ENCODE peak calls at places on chromosomes 3 and 15, in six cellular contexts. D, S, L, Q, Y and T are unnamed samples.

GRCh38 chr15:72809329-72809728 is 25.8 kb upstream of the ADPGK start:
- DNase-seq in D (no peak), S (no peak), L (no peak), Q (no peak), Y (no peak), T (no peak)

GRCh38 chr15:67186226-67186649 is 68.2 kb downstream of the AAGAB start:
- DNase-seq in D (no peak), S (no peak), L (peak), Q (peak), Y (no peak), T (no peak)

GRCh38 chr3:67305160-67305559 is 307.1 kb downstream of the KBTBD8 start:
- DNase-seq in D (no peak), S (no peak), L (no peak), Q (no peak), Y (no peak), T (no peak)

GRCh38 chr3:45715945-45716344 is 26.7 kb downstream of the SACM1L start:
- DNase-seq in D (no peak), S (no peak), L (no peak), Q (no peak), Y (no peak), T (no peak)

GRCh38 chr3:100581650-100582049 is 27.8 kb upstream of the ADGRG7 start:
- DNase-seq in D (no peak), S (no peak), L (no peak), Q (no peak), Y (no peak), T (no peak)

GRCh38 chr3:16300881-16301359 is 35.9 kb downstream of the OXNAD1 start:
- DNase-seq in D (no peak), S (no peak), L (no peak), Q (no peak), Y (no peak), T (no peak)

GRCh38 chr15:83380682-83381081 is 66.5 kb upstream of the SH3GL3 start:
- DNase-seq in D (no peak), S (peak), L (no peak), Q (peak), Y (no peak), T (peak)

GRCh38 chr3:45644467-45645201 is 44.6 kb upstream of the SACM1L start:
- DNase-seq in D (no peak), S (peak), L (no peak), Q (peak), Y (no peak), T (no peak)

GRCh38 chr3:58683001-58683845 is 16.6 kb upstream of the FAM3D start:
- DNase-seq in D (no peak), S (no peak), L (no peak), Q (no peak), Y (no peak), T (no peak)

GRCh38 chr3:66825421-66825820 is 172.7 kb upstream of the KBTBD8 start:
- DNase-seq in D (no peak), S (no peak), L (no peak), Q (no peak), Y (no peak), T (no peak)

GRCh38 chr3:164460851-164461250 is 617.4 kb downstream of the SI start:
- DNase-seq in D (no peak), S (no peak), L (no peak), Q (no peak), Y (no peak), T (peak)

GRCh38 chr15:76336254-76337046 is at the start of gene ISL2:
- DNase-seq in D (peak), S (peak), L (peak), Q (peak), Y (peak), T (peak)

GRCh38 chr3:101340591-101340990 is 20.2 kb upstream of the IMPG2 start:
- DNase-seq in D (no peak), S (no peak), L (no peak), Q (no peak), Y (no peak), T (no peak)

GRCh38 chr3:172155880-172156279 is 116.5 kb downstream of the FNDC3B start:
- DNase-seq in D (no peak), S (no peak), L (no peak), Q (no peak), Y (no peak), T (no peak)

GRCh38 chr3:105988540-105988939 is 119.7 kb upstream of the CBLB start:
- DNase-seq in D (no peak), S (no peak), L (no peak), Q (no peak), Y (no peak), T (no peak)

GRCh38 chr3:140903196-140903595 is 38.4 kb upstream of the SLC25A36 start:
- DNase-seq in D (no peak), S (no peak), L (no peak), Q (no peak), Y (no peak), T (no peak)

GRCh38 chr15:62610499-62610898 is 432.0 kb upstream of the TPM1 start:
- DNase-seq in D (no peak), S (no peak), L (no peak), Q (no peak), Y (no peak), T (no peak)

GRCh38 chr15:88334436-88334835 is 77.9 kb upstream of the NTRK3 start:
- DNase-seq in D (no peak), S (no peak), L (no peak), Q (peak), Y (no peak), T (no peak)

GRCh38 chr15:49769225-49769624 is 148.4 kb downstream of the DTWD1 start:
- DNase-seq in D (no peak), S (no peak), L (no peak), Q (peak), Y (no peak), T (no peak)

GRCh38 chr15:70856884-70857546 is 3.1 kb upstream of the LARP6 start:
- DNase-seq in D (no peak), S (no peak), L (no peak), Q (peak), Y (no peak), T (no peak)

GRCh38 chr3:52529376-52530333 is 4.0 kb downstream of the NT5DC2 start:
- DNase-seq in D (no peak), S (no peak), L (no peak), Q (peak), Y (no peak), T (no peak)

GRCh38 chr3:197174927-197175326 is 123.5 kb downstream of the DLG1 start:
- DNase-seq in D (no peak), S (no peak), L (no peak), Q (no peak), Y (no peak), T (no peak)

GRCh38 chr15:91922701-91923279 is 69.3 kb downstream of the SLCO3A1 start:
- DNase-seq in D (no peak), S (no peak), L (no peak), Q (no peak), Y (no peak), T (no peak)

GRCh38 chr3:141403576-141403975 is 35.3 kb downstream of the ZBTB38 start:
- DNase-seq in D (no peak), S (no peak), L (no peak), Q (no peak), Y (no peak), T (no peak)

GRCh38 chr3:70108072-70108471 is 108.5 kb downstream of the SAMMSON start:
- DNase-seq in D (no peak), S (no peak), L (no peak), Q (peak), Y (no peak), T (no peak)

GRCh38 chr15:51853987-51854386 is 24.5 kb downstream of the TMOD3 start:
- DNase-seq in D (no peak), S (no peak), L (no peak), Q (no peak), Y (no peak), T (no peak)

GRCh38 chr3:127734754-127735473 is 62.2 kb downstream of the ABTB1 start:
- DNase-seq in D (no peak), S (no peak), L (no peak), Q (peak), Y (peak), T (no peak)

GRCh38 chr3:77207753-77208152 is 167.9 kb downstream of the ROBO2 start:
- DNase-seq in D (no peak), S (no peak), L (no peak), Q (no peak), Y (no peak), T (no peak)

GRCh38 chr3:17041009-17041408 is 156.3 kb downstream of the PLCL2 start:
- DNase-seq in D (no peak), S (no peak), L (no peak), Q (no peak), Y (no peak), T (no peak)

GRCh38 chr3:20537234-20537633 is 351.2 kb upstream of the SGO1 start:
- DNase-seq in D (no peak), S (no peak), L (no peak), Q (no peak), Y (no peak), T (no peak)

GRCh38 chr15:99109555-99110021 is 4.7 kb downstream of the SYNM start:
- DNase-seq in D (no peak), S (peak), L (no peak), Q (no peak), Y (peak), T (no peak)

GRCh38 chr15:35115155-35115725 is 30.1 kb upstream of the NANOGP8 start:
- DNase-seq in D (no peak), S (peak), L (no peak), Q (no peak), Y (no peak), T (no peak)

GRCh38 chr15:82074610-82075009 is 28.8 kb upstream of the MEX3B start:
- DNase-seq in D (no peak), S (no peak), L (no peak), Q (no peak), Y (no peak), T (no peak)

GRCh38 chr3:36380171-36381031 is at the start of gene STAC:
- DNase-seq in D (no peak), S (peak), L (peak), Q (no peak), Y (peak), T (peak)

GRCh38 chr3:14146381-14147062 is 21.7 kb downstream of the TMEM43 start:
- DNase-seq in D (no peak), S (no peak), L (no peak), Q (no peak), Y (peak), T (no peak)

GRCh38 chr3:172717493-172718088 is 6.7 kb upstream of the NCEH1 start:
- DNase-seq in D (no peak), S (no peak), L (no peak), Q (peak), Y (no peak), T (no peak)

GRCh38 chr3:75249005-75249404 is 415.1 kb upstream of the FRG2C start:
- DNase-seq in D (no peak), S (no peak), L (no peak), Q (no peak), Y (no peak), T (no peak)

GRCh38 chr3:48186993-48187578 is 1.1 kb downstream of the CDC25A start:
- DNase-seq in D (no peak), S (peak), L (no peak), Q (peak), Y (no peak), T (no peak)
- TF ChIP-seq CTCF in D (no peak), S (no peak), L (no peak), Q (no peak), Y (no peak), T (no peak)

GRCh38 chr3:98798820-98799219 is 35.7 kb downstream of the ST3GAL6 start:
- DNase-seq in D (no peak), S (no peak), L (no peak), Q (no peak), Y (no peak), T (no peak)
- TF ChIP-seq CTCF in D (no peak), S (no peak), L (no peak), Q (no peak), Y (no peak), T (no peak)

GRCh38 chr3:175956964-175957363 is 1097.8 kb downstream of the NAALADL2 start:
- DNase-seq in D (no peak), S (no peak), L (no peak), Q (peak), Y (no peak), T (no peak)
- TF ChIP-seq CTCF in D (no peak), S (no peak), L (no peak), Q (no peak), Y (no peak), T (no peak)

GRCh38 chr3:113468536-113468935 is 27.2 kb upstream of the CFAP44 start:
- DNase-seq in D (no peak), S (no peak), L (no peak), Q (no peak), Y (no peak), T (no peak)
- TF ChIP-seq CTCF in D (no peak), S (no peak), L (no peak), Q (no peak), Y (no peak), T (no peak)

DNA sequence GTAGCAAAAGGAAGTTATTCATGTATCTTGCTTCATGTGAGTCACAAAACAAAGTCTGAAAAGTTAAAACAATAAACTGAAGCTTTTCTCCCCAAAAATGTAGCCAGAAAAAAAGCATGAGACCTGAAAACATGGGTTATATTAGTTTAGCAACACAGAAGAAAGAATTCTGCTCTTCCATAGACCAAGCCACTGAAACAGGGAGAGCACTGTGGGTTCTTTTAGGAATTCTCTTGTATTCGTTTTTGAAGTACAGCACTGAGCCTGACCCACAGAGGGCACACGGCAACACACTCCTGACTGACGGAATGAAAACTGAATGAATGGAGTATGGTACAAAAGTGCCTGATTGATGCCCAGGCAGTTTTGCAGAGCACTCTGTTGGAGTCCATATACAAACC is 66.6 kb downstream of the TM4SF4 start:
- DNase-seq in D (no peak), S (no peak), L (no peak), Q (no peak), Y (no peak), T (no peak)
- TF ChIP-seq CTCF in D (no peak), S (peak), L (no peak), Q (peak), Y (no peak), T (no peak)

GRCh38 chr3:60182697-60183096 is 1068.6 kb downstream of the FHIT start:
- DNase-seq in D (no peak), S (no peak), L (no peak), Q (no peak), Y (no peak), T (no peak)
- TF ChIP-seq CTCF in D (no peak), S (no peak), L (no peak), Q (no peak), Y (no peak), T (no peak)